ENCODE peak calls at places on chromosomes 1 and 21, in six cellular contexts. One of them, this sample, is unnamed.

GRCh38 chr1:63634471-63634870 is 41.3 kb downstream of the PGM1 start:
- DNase-seq in NCI-H2171 treated with DMSO at 0.1 percent for 48 hours: no peak
- DNase-seq in lower leg skin: no peak
- DNase-seq in HEK293T: no peak
- DNase-seq in right cardiac atrium: no peak
- DNase-seq in NCI-H345: no peak
- DNase-seq in this sample: no peak

GRCh38 chr1:56265205-56265604 is 314.2 kb downstream of the PLPP3 start:
- DNase-seq in NCI-H2171 treated with DMSO at 0.1 percent for 48 hours: no peak
- DNase-seq in lower leg skin: no peak
- DNase-seq in HEK293T: no peak
- DNase-seq in right cardiac atrium: no peak
- DNase-seq in NCI-H345: no peak
- DNase-seq in this sample: no peak

GRCh38 chr21:42248783-42249597 is 30.1 kb downstream of the ABCG1 start:
- DNase-seq in NCI-H2171 treated with DMSO at 0.1 percent for 48 hours: no peak
- DNase-seq in lower leg skin: no peak
- DNase-seq in HEK293T: no peak
- DNase-seq in right cardiac atrium: no peak
- DNase-seq in NCI-H345: no peak
- DNase-seq in this sample: no peak

GRCh38 chr1:226975259-226975908 is 35.3 kb downstream of the COQ8A start:
- DNase-seq in NCI-H2171 treated with DMSO at 0.1 percent for 48 hours: no peak
- DNase-seq in lower leg skin: peak
- DNase-seq in HEK293T: no peak
- DNase-seq in right cardiac atrium: no peak
- DNase-seq in NCI-H345: peak
- DNase-seq in this sample: no peak

GRCh38 chr1:94070746-94071318 is 50.1 kb downstream of the ABCA4 start:
- DNase-seq in NCI-H2171 treated with DMSO at 0.1 percent for 48 hours: no peak
- DNase-seq in lower leg skin: no peak
- DNase-seq in HEK293T: no peak
- DNase-seq in right cardiac atrium: no peak
- DNase-seq in NCI-H345: no peak
- DNase-seq in this sample: no peak

GRCh38 chr1:176379626-176380339 is 83.2 kb upstream of the PAPPA2 start:
- DNase-seq in NCI-H2171 treated with DMSO at 0.1 percent for 48 hours: no peak
- DNase-seq in lower leg skin: no peak
- DNase-seq in HEK293T: no peak
- DNase-seq in right cardiac atrium: no peak
- DNase-seq in NCI-H345: no peak
- DNase-seq in this sample: no peak

GRCh38 chr1:203282720-203283542 is 22.4 kb upstream of the BTG2 start:
- DNase-seq in NCI-H2171 treated with DMSO at 0.1 percent for 48 hours: peak
- DNase-seq in lower leg skin: peak
- DNase-seq in HEK293T: no peak
- DNase-seq in right cardiac atrium: no peak
- DNase-seq in NCI-H345: no peak
- DNase-seq in this sample: no peak

GRCh38 chr1:12615916-12616708 is 1.9 kb downstream of the DHRS3 start:
- DNase-seq in NCI-H2171 treated with DMSO at 0.1 percent for 48 hours: no peak
- DNase-seq in lower leg skin: peak
- DNase-seq in HEK293T: no peak
- DNase-seq in right cardiac atrium: peak
- DNase-seq in NCI-H345: peak
- DNase-seq in this sample: no peak

GRCh38 chr1:173453982-173454381 is 23.2 kb upstream of the PRDX6 start:
- DNase-seq in NCI-H2171 treated with DMSO at 0.1 percent for 48 hours: no peak
- DNase-seq in lower leg skin: no peak
- DNase-seq in HEK293T: no peak
- DNase-seq in right cardiac atrium: no peak
- DNase-seq in NCI-H345: no peak
- DNase-seq in this sample: no peak

GRCh38 chr21:17921579-17922530 is 102.7 kb upstream of the C21orf91 start:
- DNase-seq in NCI-H2171 treated with DMSO at 0.1 percent for 48 hours: no peak
- DNase-seq in lower leg skin: no peak
- DNase-seq in HEK293T: no peak
- DNase-seq in right cardiac atrium: no peak
- DNase-seq in NCI-H345: no peak
- DNase-seq in this sample: no peak

GRCh38 chr1:229147086-229147485 is 123.8 kb upstream of the RAB4A start:
- DNase-seq in NCI-H2171 treated with DMSO at 0.1 percent for 48 hours: no peak
- DNase-seq in lower leg skin: no peak
- DNase-seq in HEK293T: no peak
- DNase-seq in right cardiac atrium: no peak
- DNase-seq in NCI-H345: no peak
- DNase-seq in this sample: no peak

GRCh38 chr1:67793562-67793961 is 39.7 kb downstream of the GNG12 start:
- DNase-seq in NCI-H2171 treated with DMSO at 0.1 percent for 48 hours: no peak
- DNase-seq in lower leg skin: no peak
- DNase-seq in HEK293T: no peak
- DNase-seq in right cardiac atrium: no peak
- DNase-seq in NCI-H345: no peak
- DNase-seq in this sample: no peak

GRCh38 chr21:33578959-33579542 is 9.4 kb downstream of the DONSON start:
- DNase-seq in NCI-H2171 treated with DMSO at 0.1 percent for 48 hours: peak
- DNase-seq in lower leg skin: no peak
- DNase-seq in HEK293T: no peak
- DNase-seq in right cardiac atrium: no peak
- DNase-seq in NCI-H345: no peak
- DNase-seq in this sample: no peak